ENCODE peak calls at places on chromosomes 1 and 21, in six cellular contexts. One of them, this sample, is unnamed.

GRCh38 chr1:177983824-177984528 is 14.1 kb upstream of the SEC16B start:
- DNase-seq in brain microvascular endothelial cell: peak
- DNase-seq in neural progenitor cell: peak
- DNase-seq in K562: no peak
- DNase-seq in testis: peak
- DNase-seq in lower lobe of right lung: no peak
- DNase-seq in this sample: peak

GRCh38 chr1:200194477-200194876 is 167.0 kb downstream of the NR5A2 start:
- DNase-seq in brain microvascular endothelial cell: no peak
- DNase-seq in neural progenitor cell: no peak
- DNase-seq in K562: no peak
- DNase-seq in testis: no peak
- DNase-seq in lower lobe of right lung: no peak
- DNase-seq in this sample: no peak

GRCh38 chr1:25204797-25205441 is 27.4 kb downstream of the SYF2 start:
- DNase-seq in brain microvascular endothelial cell: peak
- DNase-seq in neural progenitor cell: peak
- DNase-seq in K562: peak
- DNase-seq in testis: no peak
- DNase-seq in lower lobe of right lung: no peak
- DNase-seq in this sample: peak

GRCh38 chr1:115670476-115671175 is 28.9 kb downstream of the VANGL1 start:
- DNase-seq in brain microvascular endothelial cell: no peak
- DNase-seq in neural progenitor cell: no peak
- DNase-seq in K562: no peak
- DNase-seq in testis: no peak
- DNase-seq in lower lobe of right lung: no peak
- DNase-seq in this sample: peak

GRCh38 chr1:90357980-90358379 is 359.1 kb downstream of the BARHL2 start:
- DNase-seq in brain microvascular endothelial cell: no peak
- DNase-seq in neural progenitor cell: no peak
- DNase-seq in K562: no peak
- DNase-seq in testis: no peak
- DNase-seq in lower lobe of right lung: no peak
- DNase-seq in this sample: no peak

GRCh38 chr1:93079685-93080141 is 630 bp downstream of the MTF2 start:
- DNase-seq in brain microvascular endothelial cell: no peak
- DNase-seq in neural progenitor cell: peak
- DNase-seq in K562: peak
- DNase-seq in testis: peak
- DNase-seq in lower lobe of right lung: peak
- DNase-seq in this sample: no peak

GRCh38 chr1:93056214-93056613 is 22.9 kb upstream of the MTF2 start:
- DNase-seq in brain microvascular endothelial cell: peak
- DNase-seq in neural progenitor cell: peak
- DNase-seq in K562: peak
- DNase-seq in testis: no peak
- DNase-seq in lower lobe of right lung: no peak
- DNase-seq in this sample: peak

GRCh38 chr1:36576118-36576517 is 93.4 kb upstream of the CSF3R start:
- DNase-seq in brain microvascular endothelial cell: peak
- DNase-seq in neural progenitor cell: peak
- DNase-seq in K562: peak
- DNase-seq in testis: peak
- DNase-seq in lower lobe of right lung: peak
- DNase-seq in this sample: peak

GRCh38 chr1:220925707-220926106 is 46.5 kb downstream of the HLX start:
- DNase-seq in brain microvascular endothelial cell: no peak
- DNase-seq in neural progenitor cell: no peak
- DNase-seq in K562: no peak
- DNase-seq in testis: no peak
- DNase-seq in lower lobe of right lung: no peak
- DNase-seq in this sample: no peak

GRCh38 chr1:28338897-28339296 is 10.1 kb downstream of the MED18 start:
- DNase-seq in brain microvascular endothelial cell: no peak
- DNase-seq in neural progenitor cell: no peak
- DNase-seq in K562: no peak
- DNase-seq in testis: no peak
- DNase-seq in lower lobe of right lung: no peak
- DNase-seq in this sample: no peak

GRCh38 chr1:30908446-30908885 is at the start of gene SDC3:
- DNase-seq in brain microvascular endothelial cell: no peak
- DNase-seq in neural progenitor cell: peak
- DNase-seq in K562: peak
- DNase-seq in testis: no peak
- DNase-seq in lower lobe of right lung: no peak
- DNase-seq in this sample: no peak
- H3K4me3 ChIP-seq in brain microvascular endothelial cell: peak
- H3K4me3 ChIP-seq in neural progenitor cell: peak
- H3K4me3 ChIP-seq in K562: peak
- H3K4me3 ChIP-seq in testis: peak
- H3K4me3 ChIP-seq in lower lobe of right lung: peak
- H3K4me3 ChIP-seq in this sample: peak

DNA sequence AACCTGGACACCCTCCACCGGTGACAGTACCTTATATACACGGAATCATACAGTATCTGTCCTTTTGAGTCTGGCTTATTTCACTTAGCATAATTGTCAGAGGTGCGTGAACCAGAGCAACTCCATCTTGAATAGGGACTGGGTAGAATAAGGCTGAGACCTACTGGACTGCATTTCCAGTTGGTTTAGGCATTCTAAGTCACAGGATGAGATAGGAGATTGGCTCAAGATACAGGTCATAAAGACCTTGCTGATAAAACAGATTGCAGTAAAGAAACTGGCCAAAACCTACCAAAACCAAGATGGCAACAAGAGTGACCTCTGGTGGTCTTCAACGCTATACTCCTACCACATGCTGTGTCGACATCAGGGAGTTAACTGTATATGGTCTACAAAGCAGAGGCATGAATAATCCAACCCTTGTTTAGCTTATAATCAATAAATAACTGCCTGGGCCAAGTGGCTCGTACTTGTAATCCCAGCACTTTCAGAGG is 1.4 kb upstream of the FDPS start:
- DNase-seq in brain microvascular endothelial cell: peak
- DNase-seq in neural progenitor cell: peak
- DNase-seq in K562: no peak
- DNase-seq in testis: no peak
- DNase-seq in lower lobe of right lung: no peak
- DNase-seq in this sample: peak
- TF ChIP-seq CTCF in brain microvascular endothelial cell: peak
- TF ChIP-seq CTCF in neural progenitor cell: peak
- TF ChIP-seq CTCF in K562: peak
- TF ChIP-seq CTCF in testis: no peak
- TF ChIP-seq CTCF in lower lobe of right lung: peak
- TF ChIP-seq CTCF in this sample: peak

GRCh38 chr21:16211339-16212303 is 481.8 kb downstream of the USP25 start:
- DNase-seq in brain microvascular endothelial cell: peak
- DNase-seq in neural progenitor cell: no peak
- DNase-seq in K562: no peak
- DNase-seq in testis: no peak
- DNase-seq in lower lobe of right lung: no peak
- DNase-seq in this sample: peak
- H3K4me3 ChIP-seq in brain microvascular endothelial cell: no peak
- H3K4me3 ChIP-seq in neural progenitor cell: no peak
- H3K4me3 ChIP-seq in K562: no peak
- H3K4me3 ChIP-seq in testis: no peak
- H3K4me3 ChIP-seq in lower lobe of right lung: no peak
- H3K4me3 ChIP-seq in this sample: no peak

GRCh38 chr1:209325492-209325891 is 258.0 kb upstream of the CAMK1G start:
- DNase-seq in brain microvascular endothelial cell: no peak
- DNase-seq in neural progenitor cell: no peak
- DNase-seq in K562: no peak
- DNase-seq in testis: no peak
- DNase-seq in lower lobe of right lung: no peak
- DNase-seq in this sample: no peak

GRCh38 chr1:209328178-209328577 is 255.3 kb upstream of the CAMK1G start:
- DNase-seq in brain microvascular endothelial cell: no peak
- DNase-seq in neural progenitor cell: no peak
- DNase-seq in K562: no peak
- DNase-seq in testis: no peak
- DNase-seq in lower lobe of right lung: no peak
- DNase-seq in this sample: no peak

GRCh38 chr1:209326876-209327275 is 256.6 kb upstream of the CAMK1G start:
- DNase-seq in brain microvascular endothelial cell: no peak
- DNase-seq in neural progenitor cell: no peak
- DNase-seq in K562: no peak
- DNase-seq in testis: no peak
- DNase-seq in lower lobe of right lung: no peak
- DNase-seq in this sample: no peak

GRCh38 chr1:209323743-209324142 is 259.8 kb upstream of the CAMK1G start:
- DNase-seq in brain microvascular endothelial cell: no peak
- DNase-seq in neural progenitor cell: no peak
- DNase-seq in K562: no peak
- DNase-seq in testis: no peak
- DNase-seq in lower lobe of right lung: no peak
- DNase-seq in this sample: peak

GRCh38 chr1:209326096-209326495 is 257.4 kb upstream of the CAMK1G start:
- DNase-seq in brain microvascular endothelial cell: no peak
- DNase-seq in neural progenitor cell: no peak
- DNase-seq in K562: no peak
- DNase-seq in testis: no peak
- DNase-seq in lower lobe of right lung: no peak
- DNase-seq in this sample: no peak
- TF ChIP-seq CTCF in brain microvascular endothelial cell: no peak
- TF ChIP-seq CTCF in neural progenitor cell: no peak
- TF ChIP-seq CTCF in K562: no peak
- TF ChIP-seq CTCF in testis: no peak
- TF ChIP-seq CTCF in lower lobe of right lung: no peak
- TF ChIP-seq CTCF in this sample: no peak

DNA sequence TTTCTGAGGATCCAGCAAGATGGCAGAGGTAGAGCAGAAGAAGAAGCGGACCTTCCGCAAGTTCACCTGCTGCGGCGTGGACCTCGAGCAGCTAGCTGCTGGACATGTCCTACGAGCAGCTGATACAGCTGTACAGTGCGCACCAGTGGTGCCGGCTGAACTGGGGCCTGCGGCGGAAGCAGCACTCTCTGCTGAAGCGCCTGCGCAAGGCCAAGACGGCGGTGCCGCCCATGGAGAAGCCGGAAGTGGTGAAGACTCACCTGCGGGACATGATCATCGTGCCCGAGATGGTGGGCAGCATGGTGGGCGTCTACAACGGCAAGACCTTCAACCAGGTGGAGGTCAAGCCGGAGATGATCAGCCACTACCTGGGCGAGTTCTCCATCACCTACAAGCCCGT is 125.8 kb downstream of the LRIG2 start:
- DNase-seq in brain microvascular endothelial cell: no peak
- DNase-seq in neural progenitor cell: no peak
- DNase-seq in K562: peak
- DNase-seq in testis: peak
- DNase-seq in lower lobe of right lung: no peak
- DNase-seq in this sample: no peak
- H3K4me3 ChIP-seq in brain microvascular endothelial cell: no peak
- H3K4me3 ChIP-seq in neural progenitor cell: no peak
- H3K4me3 ChIP-seq in K562: no peak
- H3K4me3 ChIP-seq in testis: peak
- H3K4me3 ChIP-seq in lower lobe of right lung: no peak
- H3K4me3 ChIP-seq in this sample: no peak

GRCh38 chr1:239896980-239897379 is 194.7 kb upstream of the FMN2 start:
- DNase-seq in brain microvascular endothelial cell: no peak
- DNase-seq in neural progenitor cell: no peak
- DNase-seq in K562: no peak
- DNase-seq in testis: no peak
- DNase-seq in lower lobe of right lung: no peak
- DNase-seq in this sample: no peak

GRCh38 chr1:239896569-239896968 is 195.1 kb upstream of the FMN2 start:
- DNase-seq in brain microvascular endothelial cell: no peak
- DNase-seq in neural progenitor cell: no peak
- DNase-seq in K562: no peak
- DNase-seq in testis: no peak
- DNase-seq in lower lobe of right lung: no peak
- DNase-seq in this sample: no peak

GRCh38 chr1:239898067-239898730 is 193.5 kb upstream of the FMN2 start:
- DNase-seq in brain microvascular endothelial cell: peak
- DNase-seq in neural progenitor cell: peak
- DNase-seq in K562: peak
- DNase-seq in testis: peak
- DNase-seq in lower lobe of right lung: peak
- DNase-seq in this sample: peak

GRCh38 chr1:239899747-239900146 is 191.9 kb upstream of the FMN2 start:
- DNase-seq in brain microvascular endothelial cell: no peak
- DNase-seq in neural progenitor cell: no peak
- DNase-seq in K562: no peak
- DNase-seq in testis: no peak
- DNase-seq in lower lobe of right lung: no peak
- DNase-seq in this sample: no peak
- TF ChIP-seq CTCF in brain microvascular endothelial cell: peak
- TF ChIP-seq CTCF in neural progenitor cell: no peak
- TF ChIP-seq CTCF in K562: no peak
- TF ChIP-seq CTCF in testis: no peak
- TF ChIP-seq CTCF in lower lobe of right lung: no peak
- TF ChIP-seq CTCF in this sample: no peak

GRCh38 chr1:43286533-43286932 is 1.2 kb upstream of the C1orf210 start:
- DNase-seq in brain microvascular endothelial cell: no peak
- DNase-seq in neural progenitor cell: no peak
- DNase-seq in K562: no peak
- DNase-seq in testis: no peak
- DNase-seq in lower lobe of right lung: peak
- DNase-seq in this sample: no peak

GRCh38 chr1:43284065-43284464 is 1.3 kb downstream of the C1orf210 start:
- DNase-seq in brain microvascular endothelial cell: no peak
- DNase-seq in neural progenitor cell: no peak
- DNase-seq in K562: no peak
- DNase-seq in testis: no peak
- DNase-seq in lower lobe of right lung: no peak
- DNase-seq in this sample: no peak

GRCh38 chr1:43284711-43285110 is 670 bp downstream of the C1orf210 start:
- DNase-seq in brain microvascular endothelial cell: no peak
- DNase-seq in neural progenitor cell: no peak
- DNase-seq in K562: no peak
- DNase-seq in testis: no peak
- DNase-seq in lower lobe of right lung: peak
- DNase-seq in this sample: no peak

GRCh38 chr1:43286115-43286514 is 734 bp upstream of the C1orf210 start:
- DNase-seq in brain microvascular endothelial cell: no peak
- DNase-seq in neural progenitor cell: no peak
- DNase-seq in K562: no peak
- DNase-seq in testis: no peak
- DNase-seq in lower lobe of right lung: peak
- DNase-seq in this sample: no peak

DNA sequence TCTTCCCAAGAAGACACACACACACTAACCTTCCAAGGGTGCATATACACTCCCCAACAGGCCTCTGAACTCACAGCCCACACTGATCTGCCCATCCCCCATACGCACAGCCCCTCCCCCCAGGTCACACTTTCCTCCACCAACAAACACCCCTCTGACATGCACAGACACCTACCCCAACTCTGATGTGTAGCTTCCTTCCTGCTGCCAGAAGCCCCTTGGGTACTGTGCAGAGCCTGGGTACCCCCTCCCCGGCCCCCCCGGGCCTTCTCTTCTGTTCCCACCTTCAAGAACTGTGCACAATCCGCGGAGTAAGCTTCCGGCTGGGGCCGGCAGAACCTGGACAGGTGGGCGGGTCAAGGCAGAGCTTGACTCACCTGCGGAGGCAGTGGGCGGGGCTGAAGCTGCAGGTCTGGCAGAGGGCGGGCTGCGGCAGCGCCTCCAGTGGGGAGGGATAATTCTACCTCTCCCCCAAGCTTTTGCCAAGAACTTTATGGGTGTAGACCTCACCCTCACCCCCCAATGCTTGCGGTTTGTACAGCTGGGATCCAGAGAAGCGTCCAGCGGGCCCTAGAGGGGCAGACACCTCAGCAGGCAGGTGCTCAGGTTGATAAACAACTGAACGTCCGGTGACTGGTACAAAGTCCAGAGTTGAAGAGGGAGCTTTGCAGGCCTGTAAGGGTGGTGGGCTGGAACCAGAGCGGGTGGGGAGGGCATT is at the start of gene C1orf210:
- DNase-seq in brain microvascular endothelial cell: no peak
- DNase-seq in neural progenitor cell: peak
- DNase-seq in K562: peak
- DNase-seq in testis: no peak
- DNase-seq in lower lobe of right lung: peak
- DNase-seq in this sample: no peak
- H3K4me3 ChIP-seq in brain microvascular endothelial cell: no peak
- H3K4me3 ChIP-seq in neural progenitor cell: peak
- H3K4me3 ChIP-seq in K562: no peak
- H3K4me3 ChIP-seq in testis: no peak
- H3K4me3 ChIP-seq in lower lobe of right lung: peak
- H3K4me3 ChIP-seq in this sample: no peak